ENCODE peak calls at places on chromosomes 11 and 22, in five cellular contexts. V is AG08395; Y is GM04504; Q is activated effector memory CD4-positive, alpha-beta T cell treated with Interleukin-2 at 50 U/mL for 16 hours; Z is DMS153. X is an unnamed sample.

GRCh38 chr11:71948314-71949027 is 19.6 kb downstream of the RNF121 start:
- DNase-seq in Y (no peak), Q (no peak), V (no peak), Z (no peak), X (no peak)

GRCh38 chr11:87330072-87330678 is 292.4 kb downstream of the TMEM135 start:
- DNase-seq in Q (no peak), Z (no peak), V (no peak), Y (no peak), X (no peak)

GRCh38 chr11:101715281-101715680 is 131.5 kb upstream of the TRPC6 start:
- DNase-seq in Z (no peak), Y (no peak), Q (no peak), V (no peak), X (no peak)

GRCh38 chr11:92955900-92956299 is 13.6 kb upstream of the MTNR1B start:
- DNase-seq in Z (no peak), V (no peak), Y (no peak), Q (no peak), X (no peak)

GRCh38 chr11:15525582-15525981 is 410.9 kb downstream of the INSC start:
- DNase-seq in Q (no peak), V (no peak), Z (no peak), Y (no peak), X (no peak)

GRCh38 chr11:17643506-17644405 is 75.6 kb upstream of the MYOD1 start:
- DNase-seq in Y (no peak), V (peak), Q (no peak), Z (no peak), X (no peak)

GRCh38 chr22:19149047-19149883 is 827 bp downstream of the GSC2 start:
- DNase-seq in V (no peak), Z (no peak), Y (no peak), Q (peak), X (peak)

GRCh38 chr11:134341805-134342571 is 10.2 kb downstream of the GLB1L2 start:
- DNase-seq in Y (no peak), Z (no peak), Q (no peak), V (no peak), X (no peak)

GRCh38 chr11:82855616-82856015 is 44.6 kb downstream of the PRCP start:
- DNase-seq in Q (no peak), V (no peak), Z (no peak), Y (peak), X (peak)

GRCh38 chr22:19965771-19966709 is 24.4 kb upstream of the TXNRD2 start:
- DNase-seq in Q (no peak), V (no peak), Y (no peak), Z (no peak), X (no peak)

GRCh38 chr11:71251761-71252433 is 480 bp downstream of the SHANK2 start:
- DNase-seq in V (no peak), Z (no peak), Q (no peak), Y (no peak), X (no peak)

GRCh38 chr11:93099811-93100210 is 98.0 kb downstream of the SLC36A4 start:
- DNase-seq in Q (no peak), Y (peak), V (peak), Z (no peak), X (peak)

GRCh38 chr11:131253142-131253884 is 117.1 kb upstream of the NTM start:
- DNase-seq in Z (no peak), Q (no peak), Y (no peak), V (no peak), X (peak)

GRCh38 chr11:7630002-7630401 is 43.3 kb downstream of the CYB5R2 start:
- DNase-seq in Z (no peak), Q (no peak), Y (no peak), V (peak), X (no peak)

GRCh38 chr11:101584651-101585050 is 844 bp upstream of the TRPC6 start:
- DNase-seq in V (no peak), Z (no peak), Q (no peak), Y (no peak), X (no peak)

GRCh38 chr11:134149371-134149770 is 74.4 kb downstream of the NCAPD3 start:
- DNase-seq in V (no peak), Z (no peak), Y (no peak), Q (no peak), X (no peak)

GRCh38 chr11:3753110-3753509 is 44.2 kb downstream of the NUP98 start:
- DNase-seq in Y (no peak), Z (no peak), V (no peak), Q (no peak), X (no peak)

GRCh38 chr11:108069947-108070346 is 51.4 kb upstream of the ACAT1 start:
- DNase-seq in V (peak), Y (peak), Z (no peak), Q (no peak), X (peak)

GRCh38 chr11:86091566-86091965 is 22.7 kb upstream of the PICALM start:
- DNase-seq in Y (peak), Q (no peak), Z (no peak), V (peak), X (peak)

GRCh38 chr11:33777906-33778305 is 3.6 kb upstream of the FBXO3 start:
- DNase-seq in Q (no peak), Y (no peak), V (no peak), Z (no peak), X (no peak)

GRCh38 chr11:67532889-67533288 is 9.6 kb upstream of the CABP2 start:
- DNase-seq in Y (no peak), Q (no peak), V (no peak), Z (no peak), X (no peak)

GRCh38 chr22:44220727-44221680 is 40.3 kb downstream of the PARVG start:
- DNase-seq in V (no peak), Z (no peak), Y (no peak), Q (no peak), X (no peak)

GRCh38 chr11:58919561-58919960 is 19.7 kb upstream of the GLYATL1 start:
- DNase-seq in Q (no peak), Z (no peak), Y (no peak), V (no peak), X (peak)

GRCh38 chr11:123164732-123165450 is 30.2 kb downstream of the CLMP start:
- DNase-seq in Z (no peak), Y (no peak), Q (no peak), V (no peak), X (no peak)

GRCh38 chr22:35208003-35208402 is 49.3 kb upstream of the HMGXB4 start:
- DNase-seq in Y (no peak), Z (no peak), V (no peak), Q (no peak), X (no peak)

GRCh38 chr22:38139901-38140300 is 29.4 kb upstream of the BAIAP2L2 start:
- DNase-seq in V (no peak), Y (no peak), Z (no peak), Q (no peak), X (no peak)

GRCh38 chr11:30143098-30143705 is 87.6 kb upstream of the FSHB start:
- DNase-seq in Z (peak), V (peak), Q (no peak), Y (peak), X (peak)

GRCh38 chr11:19953909-19954308 is 206.4 kb downstream of the DBX1 start:
- DNase-seq in V (peak), Y (no peak), Q (no peak), Z (peak), X (peak)

GRCh38 chr22:27244328-27244727 is 557.2 kb downstream of the MN1 start:
- DNase-seq in Q (no peak), Z (no peak), V (no peak), Y (no peak), X (no peak)

GRCh38 chr11:58905141-58905715 is 34.1 kb upstream of the GLYATL1 start:
- DNase-seq in V (peak), Q (no peak), Z (no peak), Y (no peak), X (peak)

GRCh38 chr11:68212421-68213134 is 518 bp downstream of the KMT5B start:
- DNase-seq in V (peak), Q (peak), Y (peak), Z (no peak), X (peak)

GRCh38 chr11:76772783-76773106 is 10.4 kb upstream of the TSKU start:
- DNase-seq in Q (no peak), Y (no peak), Z (no peak), V (no peak), X (no peak)

GRCh38 chr11:70557742-70558485 is 159.6 kb downstream of the CTTN start:
- DNase-seq in Z (no peak), V (peak), Q (no peak), Y (no peak), X (no peak)